ENCODE peak calls at places on chromosomes 6 and 20, in nine cellular contexts. V, F, A, O, D, Z, T, H and X are unnamed samples.

GRCh38 chr6:154868143-154868594 is 126.9 kb upstream of the TIAM2 start:
- DNase-seq in D (no peak), F (peak), O (peak), V (peak), H (no peak), T (peak), Z (peak), A (no peak), X (peak)

GRCh38 chr6:29354980-29355379 is 13.7 kb downstream of the OR5V1 start:
- DNase-seq in V (no peak), D (no peak), T (no peak), F (no peak), O (no peak), Z (no peak), A (no peak), H (no peak), X (no peak)

GRCh38 chr20:4699957-4700356 is 21.8 kb upstream of the PRND start:
- DNase-seq in F (no peak), T (no peak), Z (no peak), A (no peak), D (no peak), V (no peak), H (no peak), O (no peak), X (no peak)

GRCh38 chr6:7559651-7560385 is 18.3 kb downstream of the DSP start:
- DNase-seq in F (no peak), Z (no peak), A (no peak), D (no peak), T (no peak), H (no peak), O (no peak), V (no peak), X (peak)

GRCh38 chr6:114762145-114762544 is 419.3 kb upstream of the HS3ST5 start:
- DNase-seq in F (no peak), H (no peak), T (no peak), D (no peak), O (no peak), V (no peak), A (no peak), Z (peak), X (peak)

GRCh38 chr6:73078908-73079610 is 146.2 kb downstream of the KHDC1L start:
- DNase-seq in V (no peak), F (no peak), H (no peak), A (no peak), D (no peak), T (no peak), Z (no peak), O (no peak), X (no peak)

GRCh38 chr6:152117156-152118129 is 310.0 kb downstream of the ESR1 start:
- DNase-seq in T (no peak), O (no peak), D (no peak), H (no peak), Z (no peak), A (no peak), V (no peak), F (no peak), X (no peak)

GRCh38 chr6:31092769-31093505 is 19.4 kb downstream of the C6orf15 start:
- DNase-seq in A (no peak), V (no peak), H (no peak), O (no peak), T (no peak), D (no peak), Z (no peak), F (no peak), X (no peak)

GRCh38 chr6:12163149-12163548 is 127.0 kb upstream of the EDN1 start:
- DNase-seq in F (no peak), T (no peak), D (no peak), A (peak), V (no peak), H (no peak), Z (no peak), O (no peak), X (no peak)

GRCh38 chr6:39948156-39948850 is 14.0 kb upstream of the MOCS1 start:
- DNase-seq in V (no peak), H (no peak), D (no peak), F (no peak), O (no peak), A (no peak), T (no peak), Z (no peak), X (no peak)

GRCh38 chr6:158442309-158442705 is 117.6 kb upstream of the TMEM181 start:
- DNase-seq in H (no peak), A (no peak), F (no peak), D (no peak), T (no peak), Z (no peak), O (no peak), V (no peak), X (no peak)

GRCh38 chr6:7047966-7048365 is 59.8 kb upstream of the RREB1 start:
- DNase-seq in T (peak), A (no peak), D (no peak), Z (no peak), F (no peak), V (no peak), H (no peak), O (no peak), X (no peak)

GRCh38 chr6:163094881-163095280 is 319.6 kb upstream of the QKI start:
- DNase-seq in T (no peak), F (no peak), A (no peak), D (no peak), H (no peak), O (no peak), Z (no peak), V (no peak), X (no peak)

GRCh38 chr6:135093578-135093977 is 39.0 kb upstream of the HBS1L start:
- DNase-seq in T (no peak), H (no peak), D (no peak), V (no peak), A (no peak), F (no peak), Z (no peak), O (no peak), X (no peak)

GRCh38 chr6:13710552-13711383 is 867 bp downstream of the RANBP9 start:
- DNase-seq in H (peak), F (no peak), T (peak), O (no peak), V (no peak), A (peak), Z (no peak), D (peak), X (peak)

GRCh38 chr20:2771631-2772080 is 28.8 kb downstream of the CPXM1 start:
- DNase-seq in V (peak), A (no peak), H (peak), O (no peak), T (no peak), F (no peak), D (no peak), Z (no peak), X (no peak)

GRCh38 chr6:139829557-139829956 is 455.1 kb upstream of the CITED2 start:
- DNase-seq in V (no peak), O (no peak), H (no peak), T (no peak), A (no peak), Z (no peak), D (no peak), F (no peak), X (no peak)

GRCh38 chr6:142846459-142846831 is 98.5 kb downstream of the HIVEP2 start:
- DNase-seq in O (no peak), H (no peak), D (no peak), T (no peak), A (no peak), F (peak), Z (no peak), V (no peak), X (no peak)

GRCh38 chr6:38169826-38170526 is 350.4 kb downstream of the ZFAND3 start:
- DNase-seq in F (no peak), T (no peak), V (no peak), O (no peak), D (no peak), H (no peak), Z (peak), A (no peak), X (peak)

GRCh38 chr6:151675746-151676459 is 131.6 kb upstream of the ESR1 start:
- DNase-seq in O (peak), D (no peak), F (no peak), T (peak), Z (peak), H (peak), A (peak), V (peak), X (peak)

GRCh38 chr20:53677447-53678314 is 84.0 kb upstream of the ZNF217 start:
- DNase-seq in A (no peak), V (no peak), H (no peak), Z (no peak), D (peak), O (peak), F (no peak), T (no peak), X (no peak)

GRCh38 chr6:22271044-22271443 is 25.8 kb downstream of the PRL start:
- DNase-seq in Z (no peak), T (no peak), V (no peak), O (no peak), A (no peak), D (no peak), F (no peak), H (no peak), X (no peak)

GRCh38 chr6:15461127-15461944 is 201.5 kb downstream of the DTNBP1 start:
- DNase-seq in D (no peak), T (no peak), V (no peak), A (no peak), Z (no peak), O (no peak), H (no peak), F (no peak), X (no peak)

GRCh38 chr6:168139121-168139520 is 60.1 kb upstream of the FRMD1 start:
- DNase-seq in T (no peak), Z (no peak), V (no peak), A (no peak), O (no peak), F (no peak), H (no peak), D (no peak), X (no peak)

GRCh38 chr20:24612799-24613775 is 143.7 kb downstream of the SYNDIG1 start:
- DNase-seq in F (no peak), O (no peak), Z (no peak), A (no peak), D (no peak), T (no peak), V (no peak), H (no peak), X (no peak)

GRCh38 chr20:51404297-51405060 is 138.0 kb downstream of the NFATC2 start:
- DNase-seq in O (no peak), V (no peak), T (no peak), D (no peak), A (peak), Z (no peak), H (no peak), F (no peak), X (no peak)

GRCh38 chr6:47168176-47168575 is 126.0 kb upstream of the ADGRF1 start:
- DNase-seq in D (peak), Z (no peak), O (peak), T (peak), H (no peak), A (no peak), F (peak), V (peak), X (no peak)

GRCh38 chr6:41713650-41714291 is 21.6 kb downstream of the TFEB start:
- DNase-seq in Z (no peak), O (peak), D (no peak), H (peak), V (no peak), A (no peak), T (no peak), F (no peak), X (no peak)

GRCh38 chr6:147177286-147177685 is 26.9 kb upstream of the STXBP5 start:
- DNase-seq in F (no peak), H (no peak), T (no peak), V (no peak), O (no peak), D (no peak), Z (no peak), A (no peak), X (no peak)

GRCh38 chr20:35215066-35215956 is 11.2 kb upstream of the MMP24 start:
- DNase-seq in V (peak), O (peak), Z (no peak), F (no peak), D (no peak), H (no peak), T (no peak), A (no peak), X (no peak)